ENCODE peak calls at places on chromosomes 16 and 17, in five cellular contexts. X is mucosa of gallbladder, R is prostate gland, E is NB4, D is astrocyte of the spinal cord. H is an unnamed sample.

GRCh38 chr16:66857437-66857836 is 13.2 kb downstream of the CA7 start:
- DNase-seq in X (no peak), R (no peak), E (no peak), D (no peak), H (no peak)

GRCh38 chr17:14299261-14300093 is 1.4 kb upstream of the HS3ST3B1 start:
- DNase-seq in X (no peak), R (no peak), E (peak), D (peak), H (no peak)

GRCh38 chr17:1673041-1673790 is 11.5 kb downstream of the PRPF8 start:
- DNase-seq in X (no peak), R (no peak), E (peak), D (no peak), H (no peak)

GRCh38 chr17:62692721-62693431 is 65.4 kb downstream of the MRC2 start:
- DNase-seq in X (no peak), R (no peak), E (peak), D (no peak), H (no peak)

GRCh38 chr16:85673529-85674417 is 15.0 kb downstream of the GINS2 start:
- DNase-seq in X (peak), R (peak), E (no peak), D (peak), H (no peak)

GRCh38 chr16:56463153-56463552 is 11.8 kb downstream of the OGFOD1 start:
- DNase-seq in X (no peak), R (no peak), E (no peak), D (no peak), H (no peak)

GRCh38 chr16:29940656-29941055 is 14.6 kb upstream of the KCTD13 start:
- DNase-seq in X (no peak), R (no peak), E (no peak), D (peak), H (no peak)

GRCh38 chr17:32285770-32286517 is 20.3 kb downstream of the RHBDL3 start:
- DNase-seq in X (no peak), R (no peak), E (no peak), D (no peak), H (no peak)

GRCh38 chr17:45413498-45413923 is 19.2 kb downstream of the ARHGAP27 start:
- DNase-seq in X (peak), R (no peak), E (peak), D (no peak), H (no peak)

GRCh38 chr16:48629016-48629415 is 19.0 kb upstream of the N4BP1 start:
- DNase-seq in X (no peak), R (no peak), E (no peak), D (no peak), H (no peak)

GRCh38 chr17:40727447-40728231 is 24.1 kb upstream of the KRT24 start:
- DNase-seq in X (no peak), R (no peak), E (no peak), D (peak), H (no peak)

GRCh38 chr17:4230142-4230541 is 33.6 kb downstream of the ANKFY1 start:
- DNase-seq in X (peak), R (peak), E (no peak), D (peak), H (no peak)

GRCh38 chr16:81462683-81463082 is 18.1 kb downstream of the CMIP start:
- DNase-seq in X (no peak), R (no peak), E (no peak), D (no peak), H (no peak)

GRCh38 chr17:6608321-6608720 is 32.2 kb downstream of the KIAA0753 start:
- DNase-seq in X (no peak), R (no peak), E (no peak), D (peak), H (peak)

GRCh38 chr16:89060207-89060794 is 33.4 kb upstream of the ACSF3 start:
- DNase-seq in X (no peak), R (no peak), E (no peak), D (no peak), H (no peak)

GRCh38 chr16:23434380-23434779 is 18.6 kb downstream of the COG7 start:
- DNase-seq in X (peak), R (peak), E (peak), D (peak), H (peak)

GRCh38 chr16:3439637-3440036 is 3.7 kb downstream of the ZNF597 start:
- DNase-seq in X (no peak), R (no peak), E (no peak), D (no peak), H (no peak)

GRCh38 chr17:4969551-4970231 is 2.1 kb upstream of the SPAG7 start:
- DNase-seq in X (no peak), R (no peak), E (peak), D (peak), H (no peak)

GRCh38 chr16:12902511-12903324 is 1.3 kb downstream of the SHISA9 start:
- DNase-seq in X (no peak), R (no peak), E (no peak), D (no peak), H (no peak)

GRCh38 chr17:19308398-19308797 is 54.1 kb downstream of the B9D1 start:
- DNase-seq in X (no peak), R (no peak), E (no peak), D (no peak), H (no peak)

GRCh38 chr16:12158428-12158827 is 181.9 kb downstream of the SNX29 start:
- DNase-seq in X (no peak), R (no peak), E (no peak), D (peak), H (no peak)

GRCh38 chr17:55723488-55723848 is 804 bp upstream of the TMEM100 start:
- DNase-seq in X (no peak), R (no peak), E (no peak), D (no peak), H (no peak)

GRCh38 chr16:88888057-88888777 is 21.8 kb upstream of the PABPN1L start:
- DNase-seq in X (no peak), R (no peak), E (no peak), D (no peak), H (no peak)

GRCh38 chr16:2779978-2780898 is 3.2 kb upstream of the ELOB start:
- DNase-seq in X (no peak), R (no peak), E (no peak), D (no peak), H (no peak)

GRCh38 chr16:12618515-12618914 is 185.2 kb downstream of the CPPED1 start:
- DNase-seq in X (no peak), R (no peak), E (no peak), D (no peak), H (no peak)

GRCh38 chr16:21302898-21303528 is 24.9 kb upstream of the CRYM start:
- DNase-seq in X (no peak), R (no peak), E (peak), D (peak), H (peak)

GRCh38 chr17:73803867-73804539 is 159.8 kb upstream of the SDK2 start:
- DNase-seq in X (no peak), R (no peak), E (no peak), D (no peak), H (no peak)

GRCh38 chr16:13148836-13149235 is 247.4 kb downstream of the SHISA9 start:
- DNase-seq in X (no peak), R (no peak), E (peak), D (no peak), H (no peak)

GRCh38 chr16:75550211-75550662 is 5.8 kb downstream of the TMEM231 start:
- DNase-seq in X (peak), R (peak), E (peak), D (peak), H (no peak)

GRCh38 chr16:89026121-89026612 is 49.2 kb upstream of the CBFA2T3 start:
- DNase-seq in X (no peak), R (no peak), E (peak), D (no peak), H (peak)

GRCh38 chr16:85199069-85199725 is 86.9 kb upstream of the CIBAR2 start:
- DNase-seq in X (no peak), R (no peak), E (no peak), D (no peak), H (no peak)

GRCh38 chr17:68054296-68054900 is 18.9 kb downstream of the KPNA2 start:
- DNase-seq in X (no peak), R (no peak), E (no peak), D (peak), H (no peak)

GRCh38 chr17:8125947-8126305 is 2.0 kb upstream of the HES7 start:
- DNase-seq in X (no peak), R (peak), E (peak), D (no peak), H (no peak)